ENCODE peak calls at places on chromosomes 4 and X, in seven cellular contexts. Y is IMR-90, X is trophoblast cell, L is neuronal stem cell, C is H9, F is H1, G is mesenchymal stem cell. E is an unnamed sample.

GRCh38 chr4:83320548-83320947 is 14.1 kb downstream of the HPSE start:
- DNase-seq in Y (peak; percentile 45), X (peak; percentile 31), L (no peak), C (no peak), F (no peak), G (peak; percentile 22), E (no peak)

GRCh38 chrX:10387011-10387410 is 230.2 kb downstream of the CLCN4 start:
- DNase-seq in Y (peak; percentile 41), X (no peak), L (no peak), C (no peak), F (no peak), G (peak; percentile 46), E (peak; percentile 30)

GRCh38 chrX:17563515-17563914 is 173.8 kb upstream of the SCML1 start:
- DNase-seq in Y (peak; percentile 48), X (no peak), L (no peak), C (no peak), F (no peak), G (no peak), E (no peak)

GRCh38 chrX:104318330-104319009 is 63.7 kb upstream of the ESX1 start:
- DNase-seq in Y (peak; percentile 57), X (peak; percentile 49), L (no peak), C (no peak), F (no peak), G (peak; percentile 21), E (peak; percentile 56)

GRCh38 chrX:127879585-127879984 is 172.6 kb downstream of the ACTRT1 start:
- DNase-seq in Y (no peak), X (peak; percentile 22), L (no peak), C (no peak), F (no peak), G (no peak), E (no peak)

GRCh38 chr4:110292994-110293744 is 94.8 kb upstream of the ELOVL6 start:
- DNase-seq in Y (no peak), X (peak; percentile 62), L (no peak), C (no peak), F (no peak), G (no peak), E (peak; percentile 26)

GRCh38 chr4:110510955-110511544 is 35.1 kb downstream of the ENPEP start:
- DNase-seq in Y (peak; percentile 67), X (peak; percentile 91), L (peak; percentile 58), C (no peak), F (no peak), G (peak; percentile 64), E (peak; percentile 63)

GRCh38 chr4:119284876-119285611 is 36.9 kb downstream of the FABP2 start:
- DNase-seq in Y (peak; percentile 34), X (peak; percentile 21), L (no peak), C (no peak), F (no peak), G (peak; percentile 70), E (no peak)

GRCh38 chr4:52038109-52038912 is at the start of gene SGCB:
- DNase-seq in Y (peak; percentile 31), X (peak; percentile 91), L (no peak), C (peak; percentile 71), F (no peak), G (peak; percentile 50), E (peak; percentile 63)

GRCh38 chr4:23036921-23037495 is 344.3 kb downstream of the GBA3 start:
- DNase-seq in Y (no peak), X (peak; percentile 93), L (no peak), C (no peak), F (no peak), G (no peak), E (no peak)

GRCh38 chr4:73822812-73823480 is 13.5 kb upstream of the CXCL6 start:
- DNase-seq in Y (no peak), X (no peak), L (no peak), C (no peak), F (no peak), G (no peak), E (no peak)

GRCh38 chr4:54187148-54187547 is 41.9 kb upstream of the PDGFRA start:
- DNase-seq in Y (no peak), X (peak; percentile 73), L (no peak), C (no peak), F (no peak), G (no peak), E (no peak)

GRCh38 chr4:139617702-139618490 is 47.7 kb upstream of the MGST2 start:
- DNase-seq in Y (no peak), X (peak; percentile 60), L (no peak), C (no peak), F (no peak), G (peak; percentile 51), E (peak; percentile 57)

GRCh38 chr4:65453398-65453797 is 216.9 kb downstream of the EPHA5 start:
- DNase-seq in Y (no peak), X (no peak), L (no peak), C (no peak), F (no peak), G (no peak), E (no peak)

GRCh38 chrX:154058207-154058997 is 38.7 kb upstream of the IRAK1 start:
- DNase-seq in Y (no peak), X (no peak), L (no peak), C (no peak), F (no peak), G (no peak), E (no peak)

GRCh38 chr4:181835348-181835747 is 407.9 kb upstream of the TENM3 start:
- DNase-seq in Y (no peak), X (no peak), L (no peak), C (no peak), F (no peak), G (no peak), E (no peak)

GRCh38 chrX:5683996-5684395 is 544.7 kb downstream of the NLGN4X start:
- DNase-seq in Y (no peak), X (no peak), L (no peak), C (no peak), F (no peak), G (peak; percentile 1), E (no peak)

GRCh38 chr4:69092980-69093568 is 3.2 kb upstream of the UGT2B7 start:
- DNase-seq in Y (no peak), X (no peak), L (no peak), C (no peak), F (no peak), G (no peak), E (no peak)

GRCh38 chr4:181612240-181612639 is 631.0 kb upstream of the TENM3 start:
- DNase-seq in Y (no peak), X (no peak), L (no peak), C (no peak), F (no peak), G (no peak), E (peak; percentile 77)

GRCh38 chr4:17690898-17691297 is 76.5 kb downstream of the MED28 start:
- DNase-seq in Y (no peak), X (peak; percentile 20), L (no peak), C (no peak), F (no peak), G (no peak), E (peak; percentile 16)

GRCh38 chr4:121119715-121120114 is 44.4 kb downstream of the TNIP3 start:
- DNase-seq in Y (no peak), X (no peak), L (no peak), C (no peak), F (no peak), G (no peak), E (no peak)

GRCh38 chr4:13088726-13089658 is 395.1 kb downstream of the RAB28 start:
- DNase-seq in Y (no peak), X (no peak), L (no peak), C (no peak), F (no peak), G (no peak), E (no peak)

GRCh38 chr4:4443821-4444220 is 56.9 kb downstream of the NSG1 start:
- DNase-seq in Y (peak; percentile 65), X (peak; percentile 92), L (no peak), C (no peak), F (no peak), G (peak; percentile 47), E (peak; percentile 80)

GRCh38 chr4:148935179-148935578 is 493.0 kb upstream of the NR3C2 start:
- DNase-seq in Y (no peak), X (no peak), L (no peak), C (no peak), F (no peak), G (no peak), E (no peak)

GRCh38 chrX:31209005-31209612 is 137.3 kb upstream of the FTHL17 start:
- DNase-seq in Y (peak; percentile 38), X (peak; percentile 78), L (no peak), C (no peak), F (no peak), G (peak; percentile 68), E (no peak)
- H3K4me2 ChIP-seq in Y (no peak overlapping the region), X (no peak overlapping the region), L (no peak overlapping the region), C (no peak overlapping the region), F (no peak overlapping the region), G (no peak overlapping the region), E (no peak overlapping the region)

DNA sequence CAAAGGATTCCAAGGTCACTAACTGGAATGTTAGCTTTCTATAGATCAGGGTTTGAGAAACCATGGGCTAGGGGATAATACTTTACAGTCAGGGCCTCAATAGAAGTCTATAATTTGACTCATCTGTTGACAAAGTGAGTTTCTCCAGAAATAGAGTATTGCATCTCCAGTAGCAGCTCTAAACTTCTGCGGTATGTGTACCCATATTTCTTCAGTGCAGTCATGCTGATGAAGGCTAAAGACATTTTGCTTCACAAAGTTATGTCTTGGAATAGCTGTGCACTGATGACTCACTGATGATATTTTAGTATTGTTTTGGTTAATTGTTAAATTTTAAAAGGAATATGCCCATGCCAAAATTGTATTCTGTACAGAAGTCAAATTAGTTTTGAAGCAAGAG is 464.9 kb upstream of the AMOT start:
- DNase-seq in Y (peak; percentile 4), X (peak; percentile 61), L (no peak), C (no peak), F (no peak), G (peak; percentile 60), E (no peak)
- H3K23ac ChIP-seq in Y (no peak overlapping the region), X (no peak overlapping the region), L (no peak overlapping the region), C (no peak overlapping the region), F (no peak overlapping the region), G (no peak overlapping the region), E (no peak overlapping the region)

DNA sequence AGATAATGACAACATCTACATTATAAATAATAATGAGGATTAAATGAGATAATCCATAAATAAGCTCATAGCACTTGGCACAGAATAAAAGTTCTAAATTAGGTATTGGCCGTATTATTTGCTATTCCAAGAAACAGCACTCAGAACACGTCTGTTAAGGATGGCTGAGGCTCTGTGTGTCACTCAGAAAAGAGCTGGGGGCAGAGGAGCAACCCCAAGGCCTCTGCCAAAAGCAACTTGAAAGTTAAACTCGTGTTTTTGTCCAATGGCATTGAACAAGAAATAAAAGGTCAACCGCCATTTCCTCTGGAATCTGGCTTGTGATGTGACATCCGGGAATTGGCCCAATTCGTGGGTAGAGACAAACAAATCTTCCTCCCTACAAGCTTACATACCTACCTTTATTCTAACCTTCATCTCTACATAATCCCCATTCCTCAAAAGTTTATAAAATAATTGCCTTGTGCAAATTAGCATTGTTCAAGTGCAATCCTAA is 42.3 kb upstream of the FAM241A start:
- DNase-seq in Y (no peak), X (no peak), L (no peak), C (no peak), F (no peak), G (no peak), E (no peak)
- H4K8ac ChIP-seq in Y (no peak overlapping the region), X (no peak overlapping the region), L (no peak overlapping the region), C (no peak overlapping the region), F (no peak overlapping the region), G (no peak overlapping the region), E (no peak overlapping the region)

DNA sequence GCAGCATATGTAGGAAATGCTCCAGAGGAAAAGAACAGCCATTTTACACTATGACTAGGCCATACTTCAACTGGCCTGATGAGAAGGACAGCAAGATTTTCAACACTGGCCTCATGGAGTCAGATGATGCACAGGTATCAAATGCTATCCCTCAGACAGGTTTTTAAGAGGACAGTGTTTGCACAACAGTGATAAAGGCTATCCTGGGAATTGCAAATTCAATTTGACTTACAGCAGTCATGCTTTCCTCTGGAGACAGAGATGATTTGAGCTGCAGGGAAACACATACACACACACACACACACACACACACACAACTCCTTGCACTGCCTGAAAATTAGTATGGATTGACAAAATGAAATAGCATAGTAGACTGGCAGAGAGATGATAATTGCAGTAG is 163.4 kb upstream of the RASGEF1B start:
- DNase-seq in Y (no peak), X (no peak), L (no peak), C (no peak), F (no peak), G (no peak), E (no peak)
- H3K4me2 ChIP-seq in Y (no peak overlapping the region), X (no peak overlapping the region), L (no peak overlapping the region), C (no peak overlapping the region), F (no peak overlapping the region), G (no peak overlapping the region), E (no peak overlapping the region)

E was measured in mesendoderm.